ENCODE peak calls at places on chromosomes 1 and 21, in eight cellular contexts. Q, Y, K, R, F, G, X and U are unnamed samples.

GRCh38 chr21:43189936-43190335 is 21.1 kb downstream of the CRYAA start:
- DNase-seq in X (no peak), R (no peak), Q (no peak), Y (no peak), K (no peak), G (no peak), F (peak), U (no peak)

GRCh38 chr1:182869241-182869666 is 30.1 kb downstream of the DHX9 start:
- DNase-seq in Q (no peak), Y (no peak), K (no peak), F (no peak), G (no peak), R (no peak), X (no peak), U (no peak)

GRCh38 chr21:36696640-36697472 is 2.1 kb upstream of the SIM2 start:
- DNase-seq in X (no peak), R (no peak), K (peak), Q (no peak), Y (no peak), G (no peak), F (no peak), U (no peak)

GRCh38 chr1:99745061-99745460 is 21.4 kb downstream of the FRRS1 start:
- DNase-seq in K (no peak), R (no peak), G (no peak), Q (no peak), Y (no peak), F (no peak), X (no peak), U (no peak)

GRCh38 chr1:21623411-21623961 is 45.7 kb downstream of the RAP1GAP start:
- DNase-seq in X (peak), F (no peak), K (no peak), R (no peak), Y (peak), G (no peak), Q (no peak), U (no peak)

GRCh38 chr1:8121261-8122159 is 95.4 kb upstream of the ERRFI1 start:
- DNase-seq in Y (peak), Q (peak), R (no peak), K (peak), F (no peak), X (peak), G (peak), U (no peak)

GRCh38 chr1:155077346-155077745 is 1.3 kb upstream of the EFNA3 start:
- DNase-seq in Y (no peak), G (no peak), F (no peak), R (no peak), K (no peak), X (no peak), Q (no peak), U (no peak)

GRCh38 chr1:87061742-87062156 is 147.3 kb downstream of the HS2ST1 start:
- DNase-seq in X (no peak), K (peak), F (no peak), Y (no peak), G (peak), R (no peak), Q (no peak), U (peak)

GRCh38 chr21:28521932-28522826 is 470.5 kb downstream of the LTN1 start:
- DNase-seq in Q (no peak), Y (no peak), X (peak), R (no peak), G (peak), F (no peak), K (peak), U (peak)

GRCh38 chr1:93845554-93846150 is 33.4 kb downstream of the DNTTIP2 start:
- DNase-seq in X (peak), Y (peak), K (peak), Q (no peak), R (peak), F (no peak), G (peak), U (peak)

GRCh38 chr1:205744403-205744802 is 5.6 kb downstream of the NUCKS1 start:
- DNase-seq in F (no peak), Q (no peak), G (no peak), X (no peak), Y (no peak), K (no peak), R (no peak), U (no peak)

GRCh38 chr1:22584001-22584557 is 20.8 kb downstream of the EPHA8 start:
- DNase-seq in K (no peak), R (no peak), Y (no peak), Q (no peak), X (no peak), G (no peak), F (no peak), U (no peak)

GRCh38 chr1:183635112-183635605 is 424 bp downstream of the ARPC5 start:
- DNase-seq in F (peak), X (no peak), Q (no peak), G (no peak), R (no peak), K (no peak), Y (peak), U (no peak)

GRCh38 chr21:44846485-44847260 is 26.8 kb downstream of the PTTG1IP start:
- DNase-seq in R (no peak), F (no peak), G (no peak), Y (peak), K (peak), Q (no peak), X (peak), U (no peak)

GRCh38 chr1:40438391-40439015 is 11.8 kb upstream of the ZFP69B start:
- DNase-seq in F (no peak), Y (no peak), Q (no peak), G (no peak), K (peak), R (no peak), X (no peak), U (no peak)

GRCh38 chr1:170530972-170531757 is 801 bp upstream of the GORAB start:
- DNase-seq in G (no peak), X (no peak), R (no peak), Q (no peak), K (no peak), F (no peak), Y (peak), U (no peak)

DNA sequence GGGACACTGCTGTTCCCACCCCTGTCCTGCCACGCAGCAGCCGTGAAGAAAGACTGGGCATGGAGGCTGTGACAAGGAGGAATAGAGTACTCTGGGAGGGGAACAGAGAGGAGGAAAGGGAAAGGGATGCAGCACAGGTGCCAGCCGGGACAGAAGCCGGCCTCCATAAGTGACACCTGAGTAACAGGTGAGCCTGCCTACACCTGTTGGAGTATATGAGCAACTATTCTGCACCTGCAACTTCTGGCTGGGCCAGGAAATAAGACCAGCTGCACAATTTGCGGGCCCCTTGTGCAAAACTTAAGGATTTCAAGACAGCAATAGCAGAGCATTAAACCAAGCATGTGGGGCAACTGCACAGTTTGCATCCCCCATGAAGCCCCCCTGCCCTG is 72.5 kb upstream of the GOLT1A start:
- DNase-seq in R (no peak), G (no peak), X (no peak), F (no peak), K (no peak), Y (no peak), Q (no peak), U (no peak)
- H3K4me3 ChIP-seq in R (no peak), G (no peak), X (peak), F (peak), K (no peak), Y (no peak), Q (no peak), U (no peak)

DNA sequence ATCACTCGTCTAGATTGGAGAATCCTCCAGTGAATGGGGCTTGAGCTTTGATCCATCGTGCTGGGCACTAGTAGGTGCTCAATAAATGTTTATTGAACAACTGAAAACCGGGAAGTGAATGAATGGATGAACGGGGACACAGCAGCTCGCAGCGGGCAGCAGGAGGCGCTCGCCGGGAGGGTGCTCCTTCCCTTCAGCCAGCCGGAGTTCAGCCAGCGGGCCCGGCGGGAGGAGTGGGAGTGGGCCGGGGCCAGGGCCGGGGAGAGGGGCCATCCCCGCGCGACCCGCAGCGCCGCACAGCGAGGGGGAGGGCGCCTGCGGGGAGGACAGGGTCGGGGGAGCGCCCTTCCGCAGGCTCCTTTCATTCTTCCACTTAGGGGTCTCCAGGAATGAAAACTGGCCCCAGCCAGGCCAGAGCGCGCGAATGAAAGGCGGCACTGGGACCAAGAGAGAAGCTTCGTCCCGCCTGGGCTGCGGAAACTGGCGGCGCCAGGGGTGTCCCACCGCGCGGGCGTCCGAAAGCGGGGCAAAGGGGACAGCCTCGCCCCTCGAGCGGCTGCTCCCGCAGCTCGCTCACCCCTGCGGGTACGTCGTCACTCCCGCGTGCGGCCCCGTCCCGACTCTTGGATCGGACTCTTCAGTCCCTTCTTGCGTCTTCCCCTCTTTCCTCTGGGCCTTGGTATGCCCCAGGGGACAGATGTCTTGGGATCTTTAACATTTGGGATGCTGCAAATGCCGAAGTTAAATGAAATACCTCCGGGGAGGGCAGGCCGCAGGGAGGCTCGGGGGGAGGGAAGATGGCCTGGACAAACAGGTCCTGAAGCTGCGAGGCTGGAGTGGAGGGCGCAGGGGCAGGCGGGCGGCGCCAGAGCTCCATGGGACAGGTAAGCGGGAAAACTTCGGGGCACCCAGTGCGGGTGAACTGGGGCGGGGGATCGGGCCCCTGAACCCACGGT is 3.6 kb upstream of the INAVA start:
- DNase-seq in F (no peak), G (no peak), X (no peak), K (peak), Q (no peak), Y (peak), R (no peak), U (no peak)
- TF ChIP-seq CTCF in F (no peak), G (peak), X (peak), K (peak), Q (peak), Y (peak), R (peak), U (peak)

DNA sequence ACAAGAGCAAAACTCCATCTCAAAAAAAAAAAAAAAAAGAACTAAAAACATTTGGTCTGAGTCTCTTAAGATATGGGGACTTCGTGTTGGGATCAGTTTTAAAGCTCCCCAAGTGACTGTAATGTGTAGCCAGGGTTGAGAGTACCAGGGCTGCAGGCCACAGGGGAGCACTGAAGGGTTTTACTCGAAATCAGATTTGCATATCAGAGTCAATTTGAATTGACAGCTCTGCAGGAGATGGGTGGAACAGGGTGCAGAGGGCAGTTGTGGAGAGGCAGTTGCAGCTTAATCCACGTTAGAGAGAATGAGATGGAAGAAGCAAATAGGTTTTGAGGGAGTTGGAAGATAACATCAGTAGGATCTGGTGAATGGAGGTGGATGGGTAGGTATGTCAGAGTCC is 20.6 kb upstream of the ELOA start:
- DNase-seq in Y (no peak), X (no peak), R (no peak), F (no peak), K (no peak), G (no peak), Q (no peak), U (no peak)
- H3K4me3 ChIP-seq in Y (no peak), X (no peak), R (no peak), F (no peak), K (no peak), G (no peak), Q (no peak), U (no peak)

DNA sequence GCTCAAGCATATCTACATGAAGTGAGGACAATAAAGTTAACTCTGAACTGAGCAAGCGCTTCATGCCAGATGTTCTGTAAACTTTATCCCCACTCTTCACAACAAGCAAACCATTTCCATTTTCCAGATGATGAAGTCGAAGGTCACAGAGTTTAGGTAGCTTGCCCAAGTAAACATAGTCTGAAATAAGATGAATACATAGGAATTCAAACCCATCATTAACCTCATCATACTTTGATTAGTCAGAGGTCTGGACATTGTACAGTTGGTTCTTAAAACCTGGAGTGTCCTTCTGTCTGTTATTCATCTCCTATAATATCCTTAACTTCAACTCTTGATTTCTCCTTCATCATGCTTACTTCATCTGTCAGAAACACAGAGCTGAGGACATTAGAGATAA is 180.3 kb upstream of the C8B start:
- DNase-seq in K (peak), F (no peak), Q (no peak), X (no peak), G (no peak), Y (no peak), R (no peak), U (no peak)
- TF ChIP-seq CTCF in K (no peak), F (no peak), Q (no peak), X (no peak), G (no peak), Y (no peak), R (no peak), U (no peak)

DNA sequence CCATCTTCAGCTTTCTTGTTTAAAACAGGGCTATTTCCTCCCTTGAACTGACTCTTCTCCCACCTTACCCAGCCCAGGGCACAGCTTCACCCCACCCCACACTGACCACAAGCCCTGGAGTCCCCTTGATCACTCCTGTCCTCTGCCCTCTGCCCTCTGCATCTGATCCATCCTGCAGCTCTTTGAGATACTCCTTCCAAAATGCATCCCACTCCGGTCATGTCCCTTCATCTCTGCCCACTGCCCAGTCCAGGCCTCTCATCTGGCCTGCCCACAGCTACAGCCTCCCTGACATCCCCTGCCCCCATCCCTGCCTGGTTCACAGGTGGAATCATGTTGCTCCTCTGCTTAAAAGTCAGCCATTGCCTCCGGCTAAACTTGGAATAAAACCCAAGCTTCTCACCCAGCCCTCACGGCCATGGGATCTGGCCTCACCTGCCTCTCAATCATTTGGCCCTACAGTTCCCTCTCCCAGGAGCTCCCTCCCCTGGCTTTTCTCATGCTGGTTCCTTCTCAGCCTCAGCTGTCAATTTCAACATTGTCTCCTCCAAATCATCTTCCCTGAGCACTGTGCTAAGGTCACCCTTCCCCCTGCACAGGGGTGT is 202.0 kb downstream of the MATN1 start:
- DNase-seq in K (no peak), F (peak), G (no peak), Q (no peak), R (no peak), X (no peak), Y (no peak), U (no peak)
- H3K4me3 ChIP-seq in K (no peak), F (no peak), G (no peak), Q (no peak), R (no peak), X (no peak), Y (no peak), U (no peak)

DNA sequence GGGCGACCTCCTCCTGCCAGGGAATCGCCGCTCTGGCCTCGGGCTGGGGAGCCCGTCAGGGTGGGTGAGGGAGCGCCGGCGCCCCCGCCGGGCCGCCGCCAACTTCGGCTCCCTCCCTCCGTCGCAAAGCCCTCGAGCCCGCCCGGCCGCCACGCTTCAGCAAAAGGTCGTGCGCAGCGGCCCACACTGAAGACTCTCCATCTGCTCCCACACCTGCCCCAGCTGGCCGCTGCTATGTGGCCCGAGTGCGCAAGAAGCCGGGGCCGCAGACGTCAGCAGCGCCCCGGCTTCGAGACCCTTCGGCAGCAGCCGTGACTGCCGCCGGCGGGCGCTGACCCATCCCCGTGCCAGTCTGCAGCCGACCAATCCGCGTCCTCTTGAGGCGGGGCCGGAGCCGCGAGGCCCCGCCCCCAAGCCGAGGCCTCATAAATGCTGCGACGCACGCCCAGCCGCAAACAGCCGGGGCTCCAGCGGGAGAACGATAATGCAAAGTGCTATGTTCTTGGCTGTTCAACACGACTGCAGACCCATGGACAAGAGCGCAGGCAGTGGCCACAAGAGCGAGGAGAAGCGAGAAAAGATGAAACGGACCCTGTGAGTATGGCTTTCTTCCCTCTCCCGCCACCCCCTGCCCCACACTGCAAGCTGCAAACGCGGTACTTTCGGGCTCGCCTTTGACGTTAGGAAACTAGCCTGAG is at the start of gene RGS2:
- DNase-seq in K (peak), Y (peak), F (peak), G (peak), Q (peak), X (no peak), R (peak), U (peak)
- TF ChIP-seq CTCF in K (peak), Y (no peak), F (no peak), G (no peak), Q (no peak), X (peak), R (no peak), U (no peak)

DNA sequence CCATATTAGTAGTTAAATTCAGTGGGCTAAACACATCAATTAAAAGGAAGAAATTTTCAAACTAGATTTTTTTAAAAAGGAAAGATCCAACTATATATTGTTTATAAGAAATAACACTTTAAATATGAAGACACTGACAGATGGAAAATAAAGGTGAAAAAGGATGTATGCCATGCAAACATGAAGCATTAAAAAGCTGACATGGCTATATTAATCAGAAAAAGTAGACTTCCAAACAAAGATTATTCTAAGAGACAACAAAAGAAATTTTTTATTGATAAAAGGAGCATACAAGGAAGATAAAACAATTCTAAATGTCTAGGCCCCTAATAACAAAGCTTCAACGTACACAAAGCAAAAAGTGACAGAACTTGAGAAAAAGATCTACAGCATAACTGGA is 92.2 kb downstream of the ATF6 start:
- DNase-seq in K (no peak), F (no peak), X (no peak), R (no peak), G (no peak), Q (no peak), Y (no peak), U (no peak)
- H3K4me3 ChIP-seq in K (no peak), F (no peak), X (no peak), R (no peak), G (no peak), Q (no peak), Y (no peak), U (no peak)